ENCODE peak calls at places on chromosome 11, in four cellular contexts. R, Y, I and U are unnamed samples.

GRCh38 chr11:110070176-110070575 is 23.0 kb upstream of the ZC3H12C start:
- DNase-seq in R (no peak), Y (no peak), I (no peak), U (no peak)

GRCh38 chr11:11667056-11667455 is 45.3 kb upstream of the GALNT18 start:
- DNase-seq in Y (no peak), R (no peak), I (no peak), U (no peak)

GRCh38 chr11:67581469-67581868 is 2.1 kb upstream of the GSTP1 start:
- DNase-seq in I (no peak), R (no peak), Y (no peak), U (no peak)

GRCh38 chr11:81449588-81450155 is 1284.0 kb downstream of the FAM181B start:
- DNase-seq in Y (no peak), I (no peak), R (no peak), U (no peak)

GRCh38 chr11:44628730-44629361 is 63.4 kb downstream of the CD82 start:
- DNase-seq in Y (no peak), R (no peak), I (no peak), U (no peak)

GRCh38 chr11:35541621-35542375 is 16.4 kb upstream of the PAMR1 start:
- DNase-seq in Y (no peak), I (no peak), R (peak), U (no peak)

GRCh38 chr11:83157755-83158473 is 983 bp downstream of the PCF11 start:
- DNase-seq in I (peak), R (peak), Y (peak), U (peak)

GRCh38 chr11:72869845-72870244 is 55.6 kb downstream of the ATG16L2 start:
- DNase-seq in I (no peak), Y (no peak), R (no peak), U (no peak)

DNA sequence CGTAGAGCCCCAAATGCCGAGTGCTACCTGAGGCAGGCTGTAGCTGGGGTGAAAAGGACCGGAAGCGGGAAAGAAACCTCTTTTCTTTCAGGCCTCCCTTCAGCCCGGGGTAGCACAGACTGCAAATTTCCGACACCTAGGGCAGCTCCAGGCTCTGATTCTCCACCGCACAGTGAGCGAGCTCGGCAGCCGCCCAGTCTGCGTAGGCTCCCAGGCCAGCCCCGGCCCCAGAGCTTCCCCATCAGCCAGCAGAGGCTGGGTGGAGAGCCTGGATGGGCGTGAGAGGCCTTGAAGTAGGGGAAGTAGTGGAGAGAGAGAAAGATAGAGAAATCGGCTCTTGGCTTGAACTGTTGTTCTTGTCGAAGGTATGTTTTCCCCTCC is 9.3 kb upstream of the PAX6 start:
- DNase-seq in Y (no peak), I (no peak), R (no peak), U (no peak)
- H3K4me3 ChIP-seq in Y (no peak), I (no peak), R (no peak), U (no peak)

GRCh38 chr11:46389450-46390330 is 1.9 kb downstream of the CHRM4 start:
- DNase-seq in I (peak), R (peak), Y (peak), U (peak)
- H3K4me3 ChIP-seq in I (peak), R (peak), Y (peak), U (peak)

DNA sequence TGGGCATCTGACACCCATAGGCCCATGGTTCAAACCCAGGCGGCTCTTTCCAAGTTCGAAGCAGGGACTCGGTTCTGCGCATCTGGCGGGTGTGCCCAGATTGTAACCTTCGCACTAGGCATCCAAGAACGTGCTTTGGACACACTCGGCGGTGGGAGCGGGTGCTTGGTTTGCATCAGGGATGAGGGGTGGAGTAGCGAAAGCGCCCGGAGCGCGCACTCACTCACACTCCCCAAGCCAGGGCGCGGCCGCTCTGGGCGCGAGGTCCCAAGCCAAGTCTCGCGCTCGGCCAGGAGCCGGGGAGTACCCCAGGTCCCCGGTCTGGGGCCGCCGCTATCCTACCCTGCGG is 243 bp upstream of the SYT9 start:
- DNase-seq in I (no peak), Y (no peak), R (no peak), U (no peak)
- H3K4me3 ChIP-seq in I (no peak), Y (no peak), R (peak), U (peak)

DNA sequence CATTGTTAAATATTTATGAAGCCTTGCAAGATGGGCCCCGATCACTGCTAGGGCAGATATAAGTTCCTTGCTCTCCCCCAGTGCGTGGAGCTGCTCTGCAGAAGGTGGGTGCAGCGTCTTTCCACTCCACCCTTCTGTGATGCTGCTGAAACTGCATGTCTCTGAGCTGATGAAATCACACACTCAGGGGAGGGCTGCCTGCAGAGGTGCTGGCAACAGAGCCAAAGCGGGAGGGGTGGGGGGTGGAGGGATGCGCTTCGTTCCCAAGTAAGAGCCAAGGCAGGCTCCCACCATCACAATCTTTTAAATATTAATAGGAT is 116.6 kb upstream of the NTM start:
- DNase-seq in I (no peak), Y (no peak), R (no peak), U (no peak)
- H3K4me3 ChIP-seq in I (no peak), Y (no peak), R (no peak), U (no peak)